ENCODE peak calls at places on chromosomes 11 and 22, in five cellular contexts. L is GM12878, D is HepG2, C is K562, V is A549. H is an unnamed sample.

GRCh38 chr11:43868852-43869567 is 11.6 kb upstream of the ALKBH3 start:
- DNase-seq in L (peak), D (peak), C (peak), V (peak), H (no peak)

GRCh38 chr11:19970944-19971343 is 189.3 kb downstream of the DBX1 start:
- DNase-seq in L (no peak), D (no peak), C (no peak), V (no peak), H (no peak)

GRCh38 chr11:3627291-3627690 is 14.5 kb downstream of the ART5 start:
- DNase-seq in L (no peak), D (no peak), C (no peak), V (peak), H (no peak)

GRCh38 chr22:45254789-45255261 is 14.1 kb upstream of the KIAA0930 start:
- DNase-seq in L (peak), D (no peak), C (no peak), V (no peak), H (no peak)

GRCh38 chr11:119714189-119714588 is 14.8 kb downstream of the NECTIN1 start:
- DNase-seq in L (no peak), D (no peak), C (no peak), V (no peak), H (no peak)

GRCh38 chr22:35375031-35375430 is 5.9 kb upstream of the HMOX1 start:
- DNase-seq in L (no peak), D (no peak), C (no peak), V (no peak), H (no peak)

GRCh38 chr11:35841733-35842132 is 102.1 kb upstream of the LDLRAD3 start:
- DNase-seq in L (no peak), D (no peak), C (no peak), V (no peak), H (no peak)

GRCh38 chr11:69494851-69495250 is 13.4 kb downstream of the LINC01488 start:
- DNase-seq in L (no peak), D (no peak), C (no peak), V (no peak), H (no peak)

GRCh38 chr11:122745111-122745510 is 89.6 kb downstream of the UBASH3B start:
- DNase-seq in L (no peak), D (no peak), C (no peak), V (no peak), H (no peak)

GRCh38 chr11:29261831-29262230 is 755.0 kb downstream of the KCNA4 start:
- DNase-seq in L (no peak), D (no peak), C (no peak), V (no peak), H (no peak)

GRCh38 chr11:76579752-76580151 is 90.8 kb downstream of the LRRC32 start:
- DNase-seq in L (no peak), D (no peak), C (no peak), V (no peak), H (no peak)

GRCh38 chr11:93861808-93862207 is 11.4 kb upstream of the VSTM5 start:
- DNase-seq in L (no peak), D (no peak), C (no peak), V (no peak), H (no peak)

GRCh38 chr22:30774566-30774965 is 79.9 kb downstream of the OSBP2 start:
- DNase-seq in L (no peak), D (no peak), C (no peak), V (no peak), H (no peak)

GRCh38 chr22:47119181-47119580 is 356.7 kb downstream of the TBC1D22A start:
- DNase-seq in L (no peak), D (no peak), C (no peak), V (no peak), H (no peak)

GRCh38 chr11:11856638-11857037 is 14.9 kb downstream of the USP47 start:
- DNase-seq in L (peak), D (no peak), C (no peak), V (no peak), H (no peak)

GRCh38 chr11:122258446-122258994 is 142.5 kb upstream of the BLID start:
- DNase-seq in L (no peak), D (no peak), C (no peak), V (no peak), H (no peak)

GRCh38 chr11:63478896-63479295 is 12.1 kb downstream of the PLAAT5 start:
- DNase-seq in L (peak), D (peak), C (peak), V (peak), H (peak)

GRCh38 chr11:86955111-86955673 is at the start of gene FZD4:
- DNase-seq in L (no peak), D (peak), C (peak), V (peak), H (peak)

GRCh38 chr22:46657996-46658947 is 38.1 kb downstream of the GRAMD4 start:
- DNase-seq in L (no peak), D (no peak), C (no peak), V (no peak), H (no peak)

GRCh38 chr22:24938741-24939341 is 7.7 kb downstream of the LHFPL7 start:
- DNase-seq in L (no peak), D (peak), C (peak), V (peak), H (peak)

GRCh38 chr11:23078289-23078971 is 218.2 kb upstream of the CCDC179 start:
- DNase-seq in L (no peak), D (no peak), C (no peak), V (no peak), H (no peak)

GRCh38 chr11:68002943-68003845 is 703 bp downstream of the UNC93B1 start:
- DNase-seq in L (no peak), D (no peak), C (peak), V (peak), H (peak)

GRCh38 chr11:47918882-47919495 is 61.4 kb upstream of the PTPRJ start:
- DNase-seq in L (no peak), D (no peak), C (no peak), V (no peak), H (no peak)

GRCh38 chr11:134938212-134938611 is 526.2 kb upstream of the B3GAT1 start:
- DNase-seq in L (no peak), D (no peak), C (no peak), V (no peak), H (no peak)

GRCh38 chr11:72220696-72221363 is 3.7 kb upstream of the INPPL1 start:
- DNase-seq in L (no peak), D (no peak), C (no peak), V (no peak), H (no peak)

GRCh38 chr11:120182790-120183491 is 27.9 kb upstream of the OAF start:
- DNase-seq in L (no peak), D (peak), C (peak), V (peak), H (no peak)

GRCh38 chr11:67254768-67255167 is 11.5 kb upstream of the GRK2 start:
- DNase-seq in L (no peak), D (no peak), C (no peak), V (no peak), H (no peak)

GRCh38 chr11:124748481-124749338 is 3.3 kb downstream of the VSIG2 start:
- DNase-seq in L (no peak), D (no peak), C (no peak), V (no peak), H (no peak)

GRCh38 chr22:39073941-39074340 is 3.1 kb upstream of the APOBEC3G start:
- DNase-seq in L (no peak), D (no peak), C (no peak), V (no peak), H (no peak)

GRCh38 chr22:39070186-39070585 is 6.9 kb upstream of the APOBEC3G start:
- DNase-seq in L (no peak), D (no peak), C (no peak), V (no peak), H (no peak)

GRCh38 chr22:39068033-39068785 is 8.9 kb upstream of the APOBEC3G start:
- DNase-seq in L (no peak), D (no peak), C (no peak), V (no peak), H (no peak)
- TF ChIP-seq RAD21 in L (no peak), D (no peak), C (no peak), V (no peak), H (no peak)

GRCh38 chr11:64582885-64583284 is 8.1 kb upstream of the SLC22A12 start:
- DNase-seq in L (no peak), D (no peak), C (no peak), V (no peak), H (no peak)
- TF ChIP-seq HDAC2 in L (no peak), D (no peak), C (no peak), V (no peak), H (no peak)

GRCh38 chr11:2143652-2144548 is 4.7 kb upstream of the IGF2 start:
- DNase-seq in L (no peak), D (no peak), C (peak), V (peak), H (no peak)

GRCh38 chr11:2144549-2145220 is 5.5 kb upstream of the IGF2 start:
- DNase-seq in L (no peak), D (no peak), C (no peak), V (no peak), H (no peak)

GRCh38 chr11:2140411-2141400 is 1.5 kb upstream of the IGF2 start:
- DNase-seq in L (no peak), D (no peak), C (no peak), V (no peak), H (no peak)

GRCh38 chr11:2142762-2143202 is 3.6 kb upstream of the IGF2 start:
- DNase-seq in L (peak), D (no peak), C (no peak), V (no peak), H (no peak)

DNA sequence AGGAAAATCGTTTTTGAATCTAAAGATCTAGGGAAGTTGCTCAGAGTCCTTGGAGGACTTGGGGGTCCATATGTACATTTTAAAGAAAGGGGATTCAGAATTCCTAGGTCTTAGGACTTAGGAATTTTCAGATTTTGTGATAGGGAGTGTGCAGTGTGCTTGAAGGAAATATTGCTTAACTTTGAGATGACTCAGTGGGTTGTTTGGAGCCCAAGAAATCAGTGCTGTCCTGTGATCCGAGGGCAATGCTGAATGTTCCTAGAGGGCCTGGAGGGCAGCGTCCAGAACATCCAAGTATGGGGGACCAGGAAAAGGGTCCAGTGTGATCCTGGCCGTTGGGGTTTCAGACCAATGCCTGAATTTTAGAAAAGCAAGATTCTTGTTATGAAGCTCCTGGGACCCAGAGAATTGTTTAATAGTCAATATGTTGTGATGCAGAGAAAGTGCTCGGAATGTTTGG is 3.1 kb upstream of the IGF2 start:
- DNase-seq in L (no peak), D (no peak), C (no peak), V (no peak), H (no peak)
- TF ChIP-seq RAD21 in L (no peak), D (no peak), C (no peak), V (no peak), H (no peak)

GRCh38 chr11:16960250-16960649 is 54.0 kb downstream of the PLEKHA7 start:
- DNase-seq in L (no peak), D (peak), C (no peak), V (no peak), H (no peak)

GRCh38 chr11:16963316-16963876 is 50.8 kb downstream of the PLEKHA7 start:
- DNase-seq in L (no peak), D (no peak), C (no peak), V (no peak), H (no peak)

GRCh38 chr11:16956538-16957153 is 57.6 kb downstream of the PLEKHA7 start:
- DNase-seq in L (no peak), D (no peak), C (no peak), V (no peak), H (no peak)

GRCh38 chr11:16958833-16959232 is 55.4 kb downstream of the PLEKHA7 start:
- DNase-seq in L (no peak), D (no peak), C (no peak), V (no peak), H (no peak)

DNA sequence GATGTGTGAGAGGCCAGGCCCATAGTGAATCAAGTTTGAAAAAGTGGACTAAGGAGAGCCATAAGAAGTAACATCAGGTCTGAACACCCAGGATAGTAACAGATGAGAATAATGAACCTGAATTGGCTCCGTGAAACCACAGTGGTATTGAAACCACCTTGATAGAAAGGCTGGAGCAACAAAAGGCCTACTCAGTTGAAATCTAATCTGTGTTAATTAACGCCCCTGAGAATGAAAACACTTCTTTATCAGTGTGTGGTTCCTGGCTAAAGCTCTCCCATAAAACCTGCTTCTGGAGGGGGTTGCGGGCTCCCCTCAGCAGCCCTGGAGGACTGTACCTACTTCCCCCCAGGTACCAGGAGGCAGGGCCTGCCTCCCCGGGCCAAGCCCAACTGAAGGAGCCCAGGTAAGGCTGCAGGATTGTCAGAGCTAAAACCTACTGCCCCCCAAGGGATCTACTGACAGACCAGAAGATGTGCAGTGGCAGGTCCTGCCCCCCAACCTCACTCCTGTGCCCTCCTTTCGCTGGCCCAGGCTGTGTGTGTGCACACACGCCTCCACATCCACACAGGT is 54.6 kb downstream of the PLEKHA7 start:
- DNase-seq in L (no peak), D (no peak), C (no peak), V (no peak), H (no peak)
- TF ChIP-seq HDAC2 in L (no peak), D (no peak), C (no peak), V (no peak), H (no peak)

DNA sequence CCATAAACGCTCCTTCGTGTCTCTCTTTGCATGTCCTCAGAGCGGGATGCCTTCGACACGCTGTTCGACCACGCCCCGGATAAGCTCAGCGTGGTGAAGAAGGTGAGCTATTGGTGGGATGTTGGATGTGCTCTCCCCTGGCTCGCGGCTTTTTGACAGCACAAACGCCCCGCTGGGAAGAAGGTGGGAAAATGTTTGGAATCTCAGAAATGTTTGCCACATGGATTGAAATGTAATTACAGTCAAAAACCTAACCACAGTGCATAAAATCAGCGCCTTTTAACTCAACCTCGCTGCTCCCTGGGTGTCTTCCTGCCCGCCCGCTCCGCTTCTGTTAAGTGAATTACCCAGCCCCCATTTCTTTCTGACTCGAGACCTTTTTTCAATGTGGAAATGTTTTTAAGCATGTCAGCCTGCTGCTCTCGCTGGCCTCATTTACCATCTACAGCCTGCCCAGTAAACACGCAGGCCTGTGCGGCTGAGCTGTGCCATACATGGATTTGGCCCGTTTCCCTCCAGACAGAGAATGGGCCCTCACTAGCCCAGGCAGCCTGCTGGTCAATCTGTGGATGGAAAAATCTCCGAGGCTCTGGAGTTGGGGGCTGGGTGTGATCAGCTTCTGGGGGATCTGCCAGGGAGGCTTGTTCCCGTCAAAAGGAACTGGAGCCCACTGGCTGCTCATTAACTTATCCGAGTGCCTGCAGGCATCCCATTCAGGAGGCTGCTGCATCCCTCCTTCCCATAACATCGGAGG is 32.7 kb upstream of the PARVG start:
- DNase-seq in L (no peak), D (no peak), C (no peak), V (no peak), H (peak)
- TF ChIP-seq RAD21 in L (no peak), D (no peak), C (no peak), V (no peak), H (no peak)

GRCh38 chr11:1946812-1947480 is at the start of gene MRPL23:
- DNase-seq in L (no peak), D (no peak), C (no peak), V (no peak), H (no peak)

GRCh38 chr11:1943977-1944376 is 3.2 kb upstream of the MRPL23 start:
- DNase-seq in L (no peak), D (no peak), C (no peak), V (no peak), H (peak)

GRCh38 chr11:1942541-1943260 is 4.4 kb upstream of the MRPL23 start:
- DNase-seq in L (no peak), D (no peak), C (no peak), V (no peak), H (no peak)

GRCh38 chr11:1947592-1948237 is 583 bp downstream of the MRPL23 start:
- DNase-seq in L (no peak), D (no peak), C (no peak), V (no peak), H (no peak)

DNA sequence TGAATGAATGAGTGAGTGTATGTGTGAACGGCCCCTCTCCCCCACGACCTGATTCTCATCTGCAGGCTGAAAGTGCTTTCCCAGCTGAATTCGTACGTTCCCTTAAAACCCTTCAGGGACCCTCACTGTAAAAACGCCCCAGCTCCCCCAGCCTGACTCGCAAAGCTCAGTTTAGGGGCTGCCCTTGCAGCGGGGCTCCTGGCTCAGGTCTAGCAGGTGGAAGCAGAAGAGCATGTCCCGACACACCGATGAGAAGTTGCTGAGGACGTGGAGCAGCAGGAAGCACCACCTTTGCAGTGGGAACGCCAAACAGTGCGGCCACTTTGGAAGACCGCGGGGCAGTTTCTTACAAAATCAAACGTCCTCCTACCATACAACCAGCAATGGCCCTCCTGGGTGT is 3.6 kb upstream of the MRPL23 start:
- DNase-seq in L (no peak), D (no peak), C (no peak), V (no peak), H (peak)
- TF ChIP-seq HDAC2 in L (no peak), D (no peak), C (no peak), V (no peak), H (no peak)

GRCh38 chr11:58907780-58908179 is 31.5 kb upstream of the GLYATL1 start:
- DNase-seq in L (no peak), D (no peak), C (no peak), V (no peak), H (no peak)

GRCh38 chr11:58913685-58914084 is 25.6 kb upstream of the GLYATL1 start:
- DNase-seq in L (no peak), D (no peak), C (no peak), V (no peak), H (no peak)

GRCh38 chr11:58914821-58915543 is 24.3 kb upstream of the GLYATL1 start:
- DNase-seq in L (no peak), D (no peak), C (no peak), V (no peak), H (no peak)

GRCh38 chr11:58916637-58917036 is 22.7 kb upstream of the GLYATL1 start:
- DNase-seq in L (no peak), D (no peak), C (no peak), V (no peak), H (no peak)

DNA sequence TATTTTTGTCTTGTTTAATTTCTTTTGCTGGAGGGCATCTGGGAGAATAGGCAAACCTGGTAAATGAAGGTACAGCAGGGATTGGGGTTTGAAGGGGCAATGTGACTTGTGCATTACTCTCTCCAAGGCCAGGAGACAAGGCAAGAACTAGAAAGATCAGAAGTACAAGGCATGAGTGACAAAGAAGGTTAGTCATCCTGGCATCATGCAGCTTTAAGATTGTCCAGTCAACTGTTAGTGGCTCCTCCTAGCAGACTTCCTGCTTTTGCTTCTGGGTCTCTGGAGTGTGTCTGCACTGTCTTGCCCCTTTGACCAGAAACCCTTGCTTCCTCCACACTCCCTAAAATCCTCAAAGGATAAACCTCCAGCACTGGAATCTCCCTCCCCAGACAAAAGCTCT is 27.2 kb upstream of the GLYATL1 start:
- DNase-seq in L (no peak), D (no peak), C (no peak), V (no peak), H (no peak)
- TF ChIP-seq RAD21 in L (no peak), D (no peak), C (no peak), V (no peak), H (no peak)

H was measured in H1.